ENCODE peak calls at places on chromosomes 4 and X, in seven cellular contexts. One of them, this sample, is unnamed.

GRCh38 chrX:2541603-2542002 is 40.8 kb upstream of the DHRSX start:
- ATAC-seq in left colon: no peak
- ATAC-seq in pancreas: no peak
- ATAC-seq in upper lobe of left lung: no peak
- ATAC-seq in Right ventricle myocardium inferior: no peak
- ATAC-seq in PC-3: no peak
- ATAC-seq in effector memory CD8-positive, alpha-beta T cell: no peak
- ATAC-seq in this sample: no peak

GRCh38 chrX:21656587-21657317 is 1.4 kb downstream of the KLHL34 start:
- ATAC-seq in left colon: no peak
- ATAC-seq in pancreas: no peak
- ATAC-seq in upper lobe of left lung: no peak
- ATAC-seq in Right ventricle myocardium inferior: no peak
- ATAC-seq in PC-3: no peak
- ATAC-seq in effector memory CD8-positive, alpha-beta T cell: no peak
- ATAC-seq in this sample: peak

GRCh38 chrX:48531359-48531954 is 8.1 kb upstream of the TBC1D25 start:
- ATAC-seq in left colon: peak
- ATAC-seq in pancreas: peak
- ATAC-seq in upper lobe of left lung: peak
- ATAC-seq in Right ventricle myocardium inferior: peak
- ATAC-seq in PC-3: peak
- ATAC-seq in effector memory CD8-positive, alpha-beta T cell: peak
- ATAC-seq in this sample: peak

GRCh38 chr4:4842476-4843441 is 16.7 kb upstream of the MSX1 start:
- ATAC-seq in left colon: no peak
- ATAC-seq in pancreas: no peak
- ATAC-seq in upper lobe of left lung: no peak
- ATAC-seq in Right ventricle myocardium inferior: no peak
- ATAC-seq in PC-3: no peak
- ATAC-seq in effector memory CD8-positive, alpha-beta T cell: no peak
- ATAC-seq in this sample: no peak

GRCh38 chr4:6333301-6334202 is 63.9 kb downstream of the WFS1 start:
- ATAC-seq in left colon: no peak
- ATAC-seq in pancreas: no peak
- ATAC-seq in upper lobe of left lung: no peak
- ATAC-seq in Right ventricle myocardium inferior: no peak
- ATAC-seq in PC-3: no peak
- ATAC-seq in effector memory CD8-positive, alpha-beta T cell: no peak
- ATAC-seq in this sample: no peak

GRCh38 chr4:38930199-38930598 is 62.6 kb downstream of the FAM114A1 start:
- ATAC-seq in left colon: no peak
- ATAC-seq in pancreas: no peak
- ATAC-seq in upper lobe of left lung: no peak
- ATAC-seq in Right ventricle myocardium inferior: no peak
- ATAC-seq in PC-3: no peak
- ATAC-seq in effector memory CD8-positive, alpha-beta T cell: no peak
- ATAC-seq in this sample: no peak

GRCh38 chr4:169774466-169775445 is 17.0 kb upstream of the HPF1 start:
- ATAC-seq in left colon: no peak
- ATAC-seq in pancreas: peak
- ATAC-seq in upper lobe of left lung: no peak
- ATAC-seq in Right ventricle myocardium inferior: peak
- ATAC-seq in PC-3: no peak
- ATAC-seq in effector memory CD8-positive, alpha-beta T cell: peak
- ATAC-seq in this sample: no peak

GRCh38 chr4:127249066-127249766 is 383.5 kb upstream of the INTU start:
- ATAC-seq in left colon: no peak
- ATAC-seq in pancreas: no peak
- ATAC-seq in upper lobe of left lung: no peak
- ATAC-seq in Right ventricle myocardium inferior: no peak
- ATAC-seq in PC-3: peak
- ATAC-seq in effector memory CD8-positive, alpha-beta T cell: no peak
- ATAC-seq in this sample: no peak

GRCh38 chr4:105472871-105473339 is 957 bp downstream of the PPA2 start:
- ATAC-seq in left colon: peak
- ATAC-seq in pancreas: peak
- ATAC-seq in upper lobe of left lung: no peak
- ATAC-seq in Right ventricle myocardium inferior: peak
- ATAC-seq in PC-3: no peak
- ATAC-seq in effector memory CD8-positive, alpha-beta T cell: no peak
- ATAC-seq in this sample: peak

GRCh38 chrX:24204958-24205357 is 55.4 kb downstream of the ZFX start:
- ATAC-seq in left colon: no peak
- ATAC-seq in pancreas: no peak
- ATAC-seq in upper lobe of left lung: no peak
- ATAC-seq in Right ventricle myocardium inferior: no peak
- ATAC-seq in PC-3: no peak
- ATAC-seq in effector memory CD8-positive, alpha-beta T cell: no peak
- ATAC-seq in this sample: no peak